ENCODE peak calls at places on chromosomes 4 and X, in four cellular contexts. One of them, this sample, is unnamed.

GRCh38 chr4:107423677-107424405 is 296.2 kb downstream of the PAPSS1 start:
- DNase-seq in WTC11: no peak
- DNase-seq in NCI-H82: no peak
- DNase-seq in EL: no peak
- DNase-seq in this sample: no peak

GRCh38 chr4:123361195-123361861 is 35.3 kb upstream of the SPRY1 start:
- DNase-seq in WTC11: no peak
- DNase-seq in NCI-H82: no peak
- DNase-seq in EL: peak; percentile 69
- DNase-seq in this sample: peak; percentile 76

GRCh38 chr4:40630335-40631021 is 814 bp upstream of the RBM47 start:
- DNase-seq in WTC11: peak; percentile 83
- DNase-seq in NCI-H82: peak; percentile 60
- DNase-seq in EL: no peak
- DNase-seq in this sample: no peak

GRCh38 chr4:152572417-152573086 is 36.7 kb upstream of the FBXW7 start:
- DNase-seq in WTC11: no peak
- DNase-seq in NCI-H82: no peak
- DNase-seq in EL: peak; percentile 33
- DNase-seq in this sample: peak; percentile 49

GRCh38 chrX:16451331-16451730 is 198.6 kb upstream of the S100G start:
- DNase-seq in WTC11: no peak
- DNase-seq in NCI-H82: no peak
- DNase-seq in EL: no peak
- DNase-seq in this sample: no peak

GRCh38 chr4:167578906-167579305 is 344.6 kb upstream of the SPOCK3 start:
- DNase-seq in WTC11: no peak
- DNase-seq in NCI-H82: peak; percentile 25
- DNase-seq in EL: no peak
- DNase-seq in this sample: peak; percentile 36

GRCh38 chr4:168440442-168441264 is 39.6 kb downstream of the DDX60L start:
- DNase-seq in WTC11: no peak
- DNase-seq in NCI-H82: no peak
- DNase-seq in EL: peak; percentile 71
- DNase-seq in this sample: peak; percentile 74

GRCh38 chr4:57148831-57149230 is 38.6 kb upstream of the IGFBP7 start:
- DNase-seq in WTC11: no peak
- DNase-seq in NCI-H82: no peak
- DNase-seq in EL: peak; percentile 55
- DNase-seq in this sample: peak; percentile 78

GRCh38 chr4:7016086-7016485 is 27.1 kb upstream of the TADA2B start:
- DNase-seq in WTC11: no peak
- DNase-seq in NCI-H82: no peak
- DNase-seq in EL: no peak
- DNase-seq in this sample: no peak

GRCh38 chr4:139762715-139763114 is 97.1 kb downstream of the MGST2 start:
- DNase-seq in WTC11: no peak
- DNase-seq in NCI-H82: no peak
- DNase-seq in EL: no peak
- DNase-seq in this sample: no peak

GRCh38 chrX:23699636-23700194 is 32.4 kb downstream of the PRDX4 start:
- DNase-seq in WTC11: peak; percentile 37
- DNase-seq in NCI-H82: peak; percentile 7
- DNase-seq in EL: no peak
- DNase-seq in this sample: peak; percentile 6

GRCh38 chrX:24081661-24082154 is 27.0 kb downstream of the EIF2S3 start:
- DNase-seq in WTC11: peak; percentile 56
- DNase-seq in NCI-H82: peak; percentile 73
- DNase-seq in EL: peak; percentile 72
- DNase-seq in this sample: peak; percentile 75

GRCh38 chrX:119028733-119029110 is 44.1 kb upstream of the CT47C1 start:
- DNase-seq in WTC11: no peak
- DNase-seq in NCI-H82: no peak
- DNase-seq in EL: no peak
- DNase-seq in this sample: no peak

GRCh38 chr4:677431-678293 is 3.3 kb downstream of the MYL5 start:
- DNase-seq in WTC11: no peak
- DNase-seq in NCI-H82: no peak
- DNase-seq in EL: no peak
- DNase-seq in this sample: no peak

GRCh38 chr4:142040043-142040442 is 403.7 kb downstream of the IL15 start:
- DNase-seq in WTC11: peak; percentile 12
- DNase-seq in NCI-H82: peak; percentile 2
- DNase-seq in EL: no peak
- DNase-seq in this sample: no peak

GRCh38 chr4:105956566-105956965 is 61.3 kb downstream of the NPNT start:
- DNase-seq in WTC11: no peak
- DNase-seq in NCI-H82: peak; percentile 1
- DNase-seq in EL: no peak
- DNase-seq in this sample: no peak

GRCh38 chr4:144562019-144562740 is 83.8 kb upstream of the HHIP start:
- DNase-seq in WTC11: peak; percentile 40
- DNase-seq in NCI-H82: peak; percentile 8
- DNase-seq in EL: no peak
- DNase-seq in this sample: no peak

GRCh38 chrX:35787867-35788266 is 10.3 kb upstream of the MAGEB16 start:
- DNase-seq in WTC11: no peak
- DNase-seq in NCI-H82: no peak
- DNase-seq in EL: no peak
- DNase-seq in this sample: no peak

GRCh38 chrX:135707880-135708279 is 5.6 kb upstream of the CT45A1 start:
- DNase-seq in WTC11: peak; percentile 83
- DNase-seq in NCI-H82: peak; percentile 81
- DNase-seq in EL: peak; percentile 24
- DNase-seq in this sample: peak; percentile 29

GRCh38 chrX:53930513-53931380 is 113.5 kb downstream of the PHF8 start:
- DNase-seq in WTC11: no peak
- DNase-seq in NCI-H82: no peak
- DNase-seq in EL: peak; percentile 51
- DNase-seq in this sample: peak; percentile 58

GRCh38 chr4:16194199-16194598 is 32.1 kb downstream of the TAPT1 start:
- DNase-seq in WTC11: no peak
- DNase-seq in NCI-H82: peak; percentile 59
- DNase-seq in EL: no peak
- DNase-seq in this sample: no peak

GRCh38 chrX:146224442-146224841 is 406.8 kb downstream of the SLITRK2 start:
- DNase-seq in WTC11: no peak
- DNase-seq in NCI-H82: peak; percentile 54
- DNase-seq in EL: no peak
- DNase-seq in this sample: no peak

GRCh38 chrX:140712413-140713173 is 3.0 kb downstream of the LINC00632 start:
- DNase-seq in WTC11: peak; percentile 60
- DNase-seq in NCI-H82: peak; percentile 9
- DNase-seq in EL: peak; percentile 38
- DNase-seq in this sample: peak; percentile 72

GRCh38 chrX:81729269-81729777 is 527.4 kb downstream of the SH3BGRL start:
- DNase-seq in WTC11: no peak
- DNase-seq in NCI-H82: no peak
- DNase-seq in EL: no peak
- DNase-seq in this sample: no peak

GRCh38 chr4:109648266-109648996 is 54.8 kb downstream of the CASP6 start:
- DNase-seq in WTC11: no peak
- DNase-seq in NCI-H82: no peak
- DNase-seq in EL: no peak
- DNase-seq in this sample: no peak

GRCh38 chr4:144902614-144903013 is 195.4 kb downstream of the ANAPC10 start:
- DNase-seq in WTC11: no peak
- DNase-seq in NCI-H82: peak; percentile 67
- DNase-seq in EL: no peak
- DNase-seq in this sample: no peak

GRCh38 chr4:87080462-87080861 is 140.0 kb downstream of the KLHL8 start:
- DNase-seq in WTC11: no peak
- DNase-seq in NCI-H82: no peak
- DNase-seq in EL: no peak
- DNase-seq in this sample: no peak

GRCh38 chr4:105145913-105146285 is 777 bp upstream of the TET2 start:
- DNase-seq in WTC11: peak; percentile 45
- DNase-seq in NCI-H82: peak; percentile 9
- DNase-seq in EL: no peak
- DNase-seq in this sample: peak; percentile 19

GRCh38 chr4:108454227-108454626 is 166.1 kb upstream of the RPL34 start:
- DNase-seq in WTC11: no peak
- DNase-seq in NCI-H82: no peak
- DNase-seq in EL: no peak
- DNase-seq in this sample: no peak